ENCODE peak calls at places on chromosome 3, in seven cellular contexts. One of them, this sample, is unnamed.

GRCh38 chr3:134563614-134564013 is 77.8 kb downstream of the CEP63 start:
- DNase-seq in GM20000: no peak
- DNase-seq in left lobe of liver: no peak
- DNase-seq in cardiac fibroblast: no peak
- DNase-seq in ascending aorta: no peak
- DNase-seq in smooth muscle cell of the brain vasculature: no peak
- DNase-seq in cardiac muscle cell: no peak
- DNase-seq in this sample: no peak

GRCh38 chr3:186209810-186210752 is 101.2 kb upstream of the ETV5 start:
- DNase-seq in GM20000: no peak
- DNase-seq in smooth muscle cell of the brain vasculature: peak
- DNase-seq in ascending aorta: no peak
- DNase-seq in left lobe of liver: no peak
- DNase-seq in cardiac muscle cell: no peak
- DNase-seq in cardiac fibroblast: peak
- DNase-seq in this sample: peak

GRCh38 chr3:192275741-192276355 is 451.5 kb downstream of the FGF12 start:
- DNase-seq in cardiac muscle cell: no peak
- DNase-seq in GM20000: no peak
- DNase-seq in ascending aorta: no peak
- DNase-seq in cardiac fibroblast: peak
- DNase-seq in left lobe of liver: no peak
- DNase-seq in smooth muscle cell of the brain vasculature: no peak
- DNase-seq in this sample: no peak

GRCh38 chr3:194640829-194641228 is 7.6 kb upstream of the TMEM44 start:
- DNase-seq in left lobe of liver: no peak
- DNase-seq in cardiac fibroblast: peak
- DNase-seq in ascending aorta: no peak
- DNase-seq in smooth muscle cell of the brain vasculature: no peak
- DNase-seq in GM20000: no peak
- DNase-seq in cardiac muscle cell: no peak
- DNase-seq in this sample: no peak

GRCh38 chr3:15754047-15754446 is 43.7 kb downstream of the ANKRD28 start:
- DNase-seq in left lobe of liver: no peak
- DNase-seq in GM20000: no peak
- DNase-seq in cardiac fibroblast: peak
- DNase-seq in ascending aorta: no peak
- DNase-seq in smooth muscle cell of the brain vasculature: no peak
- DNase-seq in cardiac muscle cell: no peak
- DNase-seq in this sample: no peak

GRCh38 chr3:157508461-157508860 is 5.2 kb upstream of the VEPH1 start:
- DNase-seq in cardiac muscle cell: no peak
- DNase-seq in cardiac fibroblast: no peak
- DNase-seq in GM20000: no peak
- DNase-seq in ascending aorta: no peak
- DNase-seq in smooth muscle cell of the brain vasculature: no peak
- DNase-seq in left lobe of liver: no peak
- DNase-seq in this sample: no peak

GRCh38 chr3:86702381-86702958 is 288.5 kb downstream of the VGLL3 start:
- DNase-seq in smooth muscle cell of the brain vasculature: no peak
- DNase-seq in left lobe of liver: no peak
- DNase-seq in ascending aorta: no peak
- DNase-seq in cardiac fibroblast: peak
- DNase-seq in GM20000: peak
- DNase-seq in cardiac muscle cell: peak
- DNase-seq in this sample: no peak

GRCh38 chr3:178950676-178951075 is 120.9 kb downstream of the ZMAT3 start:
- DNase-seq in smooth muscle cell of the brain vasculature: no peak
- DNase-seq in ascending aorta: no peak
- DNase-seq in cardiac muscle cell: no peak
- DNase-seq in GM20000: no peak
- DNase-seq in left lobe of liver: no peak
- DNase-seq in cardiac fibroblast: peak
- DNase-seq in this sample: no peak

GRCh38 chr3:87437765-87438164 is 161.4 kb upstream of the POU1F1 start:
- DNase-seq in cardiac muscle cell: no peak
- DNase-seq in cardiac fibroblast: peak
- DNase-seq in ascending aorta: no peak
- DNase-seq in GM20000: no peak
- DNase-seq in smooth muscle cell of the brain vasculature: no peak
- DNase-seq in left lobe of liver: no peak
- DNase-seq in this sample: no peak

GRCh38 chr3:160227389-160227788 is 2.2 kb downstream of the C3orf80 start:
- DNase-seq in cardiac muscle cell: no peak
- DNase-seq in GM20000: no peak
- DNase-seq in left lobe of liver: no peak
- DNase-seq in cardiac fibroblast: no peak
- DNase-seq in smooth muscle cell of the brain vasculature: no peak
- DNase-seq in ascending aorta: no peak
- DNase-seq in this sample: no peak

GRCh38 chr3:100682056-100682853 is 27.0 kb upstream of the TFG start:
- DNase-seq in cardiac fibroblast: peak
- DNase-seq in cardiac muscle cell: no peak
- DNase-seq in GM20000: no peak
- DNase-seq in ascending aorta: no peak
- DNase-seq in smooth muscle cell of the brain vasculature: no peak
- DNase-seq in left lobe of liver: no peak
- DNase-seq in this sample: no peak

GRCh38 chr3:151804267-151804666 is 9.6 kb upstream of the AADAC start:
- DNase-seq in GM20000: no peak
- DNase-seq in smooth muscle cell of the brain vasculature: no peak
- DNase-seq in left lobe of liver: no peak
- DNase-seq in cardiac fibroblast: no peak
- DNase-seq in cardiac muscle cell: no peak
- DNase-seq in ascending aorta: no peak
- DNase-seq in this sample: no peak

GRCh38 chr3:112333002-112333385 is at the start of gene CD200:
- DNase-seq in ascending aorta: no peak
- DNase-seq in cardiac muscle cell: peak
- DNase-seq in cardiac fibroblast: peak
- DNase-seq in left lobe of liver: no peak
- DNase-seq in GM20000: peak
- DNase-seq in smooth muscle cell of the brain vasculature: no peak
- DNase-seq in this sample: peak

GRCh38 chr3:55246016-55246415 is 241.1 kb downstream of the WNT5A start:
- DNase-seq in cardiac fibroblast: peak
- DNase-seq in ascending aorta: no peak
- DNase-seq in smooth muscle cell of the brain vasculature: peak
- DNase-seq in GM20000: no peak
- DNase-seq in cardiac muscle cell: no peak
- DNase-seq in left lobe of liver: no peak
- DNase-seq in this sample: no peak

GRCh38 chr3:192899540-192899982 is 18.1 kb downstream of the MB21D2 start:
- DNase-seq in ascending aorta: no peak
- DNase-seq in cardiac muscle cell: no peak
- DNase-seq in left lobe of liver: no peak
- DNase-seq in GM20000: no peak
- DNase-seq in cardiac fibroblast: peak
- DNase-seq in smooth muscle cell of the brain vasculature: no peak
- DNase-seq in this sample: peak

GRCh38 chr3:161171113-161171512 is 50.0 kb upstream of the NMD3 start:
- DNase-seq in ascending aorta: peak
- DNase-seq in left lobe of liver: no peak
- DNase-seq in cardiac muscle cell: no peak
- DNase-seq in GM20000: no peak
- DNase-seq in cardiac fibroblast: peak
- DNase-seq in smooth muscle cell of the brain vasculature: no peak
- DNase-seq in this sample: no peak

GRCh38 chr3:148646126-148646660 is 51.5 kb upstream of the AGTR1 start:
- DNase-seq in cardiac muscle cell: no peak
- DNase-seq in smooth muscle cell of the brain vasculature: no peak
- DNase-seq in cardiac fibroblast: peak
- DNase-seq in left lobe of liver: no peak
- DNase-seq in ascending aorta: no peak
- DNase-seq in GM20000: no peak
- DNase-seq in this sample: no peak

GRCh38 chr3:148937477-148937876 is 53.9 kb upstream of the GYG1 start:
- DNase-seq in cardiac fibroblast: no peak
- DNase-seq in ascending aorta: no peak
- DNase-seq in GM20000: no peak
- DNase-seq in left lobe of liver: no peak
- DNase-seq in cardiac muscle cell: no peak
- DNase-seq in smooth muscle cell of the brain vasculature: no peak
- DNase-seq in this sample: no peak

GRCh38 chr3:11197471-11197870 is 43.2 kb downstream of the HRH1 start:
- DNase-seq in cardiac fibroblast: no peak
- DNase-seq in cardiac muscle cell: no peak
- DNase-seq in ascending aorta: no peak
- DNase-seq in left lobe of liver: no peak
- DNase-seq in GM20000: no peak
- DNase-seq in smooth muscle cell of the brain vasculature: no peak
- DNase-seq in this sample: no peak

GRCh38 chr3:130386604-130387263 is 41.3 kb downstream of the COL6A5 start:
- DNase-seq in ascending aorta: no peak
- DNase-seq in cardiac muscle cell: no peak
- DNase-seq in cardiac fibroblast: peak
- DNase-seq in smooth muscle cell of the brain vasculature: no peak
- DNase-seq in left lobe of liver: no peak
- DNase-seq in GM20000: no peak
- DNase-seq in this sample: no peak

GRCh38 chr3:186502138-186502941 is 41.8 kb downstream of the CRYGS start:
- DNase-seq in cardiac fibroblast: no peak
- DNase-seq in smooth muscle cell of the brain vasculature: no peak
- DNase-seq in ascending aorta: no peak
- DNase-seq in GM20000: no peak
- DNase-seq in cardiac muscle cell: peak
- DNase-seq in left lobe of liver: no peak
- DNase-seq in this sample: no peak

GRCh38 chr3:114721864-114722263 is 425.2 kb downstream of the ZBTB20 start:
- DNase-seq in cardiac fibroblast: no peak
- DNase-seq in smooth muscle cell of the brain vasculature: no peak
- DNase-seq in GM20000: peak
- DNase-seq in ascending aorta: no peak
- DNase-seq in left lobe of liver: no peak
- DNase-seq in cardiac muscle cell: no peak
- DNase-seq in this sample: peak

GRCh38 chr3:128619146-128619890 is 31.3 kb downstream of the RPN1 start:
- DNase-seq in cardiac muscle cell: no peak
- DNase-seq in GM20000: no peak
- DNase-seq in left lobe of liver: no peak
- DNase-seq in cardiac fibroblast: peak
- DNase-seq in smooth muscle cell of the brain vasculature: no peak
- DNase-seq in ascending aorta: no peak
- DNase-seq in this sample: no peak

GRCh38 chr3:130894130-130894872 is 417 bp downstream of the ATP2C1 start:
- DNase-seq in left lobe of liver: peak
- DNase-seq in cardiac fibroblast: no peak
- DNase-seq in ascending aorta: no peak
- DNase-seq in cardiac muscle cell: peak
- DNase-seq in smooth muscle cell of the brain vasculature: no peak
- DNase-seq in GM20000: peak
- DNase-seq in this sample: no peak

GRCh38 chr3:178618197-178618596 is 82.0 kb downstream of the KCNMB2 start:
- DNase-seq in cardiac fibroblast: peak
- DNase-seq in cardiac muscle cell: no peak
- DNase-seq in left lobe of liver: no peak
- DNase-seq in smooth muscle cell of the brain vasculature: no peak
- DNase-seq in GM20000: no peak
- DNase-seq in ascending aorta: no peak
- DNase-seq in this sample: no peak

GRCh38 chr3:171790898-171791694 is 19.2 kb downstream of the PLD1 start:
- DNase-seq in ascending aorta: no peak
- DNase-seq in smooth muscle cell of the brain vasculature: no peak
- DNase-seq in left lobe of liver: no peak
- DNase-seq in cardiac muscle cell: no peak
- DNase-seq in GM20000: no peak
- DNase-seq in cardiac fibroblast: peak
- DNase-seq in this sample: no peak

GRCh38 chr3:65338571-65338970 is 650.8 kb upstream of the ADAMTS9 start:
- DNase-seq in left lobe of liver: no peak
- DNase-seq in cardiac fibroblast: peak
- DNase-seq in cardiac muscle cell: no peak
- DNase-seq in smooth muscle cell of the brain vasculature: no peak
- DNase-seq in GM20000: no peak
- DNase-seq in ascending aorta: no peak
- DNase-seq in this sample: no peak

GRCh38 chr3:101095703-101096102 is 102.5 kb upstream of the ABI3BP start:
- DNase-seq in cardiac fibroblast: no peak
- DNase-seq in cardiac muscle cell: no peak
- DNase-seq in left lobe of liver: no peak
- DNase-seq in ascending aorta: no peak
- DNase-seq in GM20000: no peak
- DNase-seq in smooth muscle cell of the brain vasculature: no peak
- DNase-seq in this sample: no peak

This sample was measured in GM06990.